ENCODE peak calls at places on chromosomes 16 and 17, in six cellular contexts. L is naive B cell, D is NCI-H1417, P is NCI-H1436, O is NCI-H1105, E is NCI-H446 treated with DMSO at 0.1 percent for 48 hours. T is an unnamed sample.
A peak's percentile ranks its signal among the peaks of the same experiment; 100 is the strongest.

GRCh38 chr17:62718420-62718819 is 89.7 kb downstream of the MARCHF10 start:
- DNase-seq in D (no peak), L (no peak), P (no peak), O (no peak), E (no peak), T (no peak)

GRCh38 chr16:85461814-85462404 is 151.2 kb upstream of the GSE1 start:
- DNase-seq in P (peak; percentile 94), E (peak; percentile 31), L (no peak), O (peak; percentile 55), D (peak; percentile 88), T (no peak)

GRCh38 chr16:84334482-84334881 is 33.9 kb upstream of the ATP2C2 start:
- DNase-seq in P (no peak), E (no peak), O (no peak), L (no peak), D (no peak), T (no peak)

GRCh38 chr16:50814541-50814940 is 72.7 kb downstream of the CYLD start:
- DNase-seq in P (peak; percentile 5), L (no peak), E (no peak), O (peak; percentile 34), D (no peak), T (no peak)

GRCh38 chr17:4759776-4760236 is 11.9 kb upstream of the TM4SF5 start:
- DNase-seq in L (no peak), E (no peak), D (no peak), P (no peak), O (no peak), T (no peak)

GRCh38 chr16:29995330-29995910 is at the start of gene HIRIP3:
- DNase-seq in L (peak; percentile 84), D (peak; percentile 91), P (peak; percentile 82), E (peak; percentile 76), O (peak; percentile 72), T (peak; percentile 83)

GRCh38 chr16:49462989-49463371 is 89.4 kb downstream of the C16orf78 start:
- DNase-seq in O (peak; percentile 21), L (no peak), D (peak; percentile 85), P (no peak), E (no peak), T (no peak)

GRCh38 chr16:9797306-9797705 is 384.9 kb downstream of the GRIN2A start:
- DNase-seq in L (no peak), E (no peak), O (no peak), P (no peak), D (no peak), T (no peak)

GRCh38 chr16:15535772-15536171 is 101.4 kb downstream of the BMERB1 start:
- DNase-seq in P (no peak), D (no peak), L (no peak), E (no peak), O (no peak), T (no peak)

GRCh38 chr16:70579648-70580630 is 56.3 kb downstream of the SF3B3 start:
- DNase-seq in E (no peak), P (no peak), O (no peak), L (no peak), D (no peak), T (no peak)

GRCh38 chr17:76405967-76406647 is 21.7 kb downstream of the SPHK1 start:
- DNase-seq in E (no peak), L (no peak), D (peak; percentile 76), P (no peak), O (peak; percentile 85), T (no peak)

GRCh38 chr17:34499576-34499975 is 79.8 kb upstream of the TMEM132E start:
- DNase-seq in P (no peak), E (no peak), L (no peak), O (no peak), D (no peak), T (no peak)

GRCh38 chr16:88634141-88634993 is 4.0 kb upstream of the IL17C start:
- DNase-seq in L (peak; percentile 58), P (no peak), E (no peak), D (no peak), O (no peak), T (no peak)

GRCh38 chr17:80080081-80080480 is 21.3 kb upstream of the GAA start:
- DNase-seq in O (no peak), L (no peak), P (no peak), D (no peak), E (no peak), T (no peak)

T was measured in GM18507.